ENCODE peak calls at places on chromosomes 12 and 14, in eight cellular contexts. E is endodermal cell, K is mucosa of descending colon, U is upper lobe of left lung, J is stomach, Z is choroid plexus epithelial cell, Q is vagina, B is thyroid gland. A is an unnamed sample.

GRCh38 chr12:24600559-24600958 is 348.3 kb downstream of the BCAT1 start:
- DNase-seq in E (no peak), K (no peak), U (no peak), J (no peak), Z (no peak), Q (no peak), B (no peak), A (peak)

GRCh38 chr12:87529386-87529785 is 499.8 kb downstream of the C12orf50 start:
- DNase-seq in E (no peak), K (no peak), U (no peak), J (no peak), Z (no peak), Q (no peak), B (no peak), A (no peak)

GRCh38 chr12:57726884-57727757 is 11.4 kb downstream of the AGAP2 start:
- DNase-seq in E (peak), K (peak), U (no peak), J (peak), Z (peak), Q (peak), B (peak), A (peak)

GRCh38 chr12:27179399-27180214 is 64.5 kb upstream of the STK38L start:
- DNase-seq in E (no peak), K (no peak), U (peak), J (no peak), Z (peak), Q (no peak), B (no peak), A (peak)

GRCh38 chr12:33634544-33634943 is 194.9 kb upstream of the SYT10 start:
- DNase-seq in E (no peak), K (no peak), U (no peak), J (no peak), Z (no peak), Q (no peak), B (no peak), A (no peak)

GRCh38 chr14:31877333-31877798 is 199.7 kb upstream of the ARHGAP5 start:
- DNase-seq in E (no peak), K (no peak), U (no peak), J (no peak), Z (peak), Q (no peak), B (no peak), A (peak)

GRCh38 chr14:52923902-52924575 is 26.8 kb downstream of the FERMT2 start:
- DNase-seq in E (peak), K (no peak), U (no peak), J (no peak), Z (no peak), Q (no peak), B (no peak), A (no peak)

GRCh38 chr12:4118017-4118510 is 155.5 kb upstream of the CCND2 start:
- DNase-seq in E (no peak), K (peak), U (peak), J (no peak), Z (peak), Q (peak), B (peak), A (peak)

DNA sequence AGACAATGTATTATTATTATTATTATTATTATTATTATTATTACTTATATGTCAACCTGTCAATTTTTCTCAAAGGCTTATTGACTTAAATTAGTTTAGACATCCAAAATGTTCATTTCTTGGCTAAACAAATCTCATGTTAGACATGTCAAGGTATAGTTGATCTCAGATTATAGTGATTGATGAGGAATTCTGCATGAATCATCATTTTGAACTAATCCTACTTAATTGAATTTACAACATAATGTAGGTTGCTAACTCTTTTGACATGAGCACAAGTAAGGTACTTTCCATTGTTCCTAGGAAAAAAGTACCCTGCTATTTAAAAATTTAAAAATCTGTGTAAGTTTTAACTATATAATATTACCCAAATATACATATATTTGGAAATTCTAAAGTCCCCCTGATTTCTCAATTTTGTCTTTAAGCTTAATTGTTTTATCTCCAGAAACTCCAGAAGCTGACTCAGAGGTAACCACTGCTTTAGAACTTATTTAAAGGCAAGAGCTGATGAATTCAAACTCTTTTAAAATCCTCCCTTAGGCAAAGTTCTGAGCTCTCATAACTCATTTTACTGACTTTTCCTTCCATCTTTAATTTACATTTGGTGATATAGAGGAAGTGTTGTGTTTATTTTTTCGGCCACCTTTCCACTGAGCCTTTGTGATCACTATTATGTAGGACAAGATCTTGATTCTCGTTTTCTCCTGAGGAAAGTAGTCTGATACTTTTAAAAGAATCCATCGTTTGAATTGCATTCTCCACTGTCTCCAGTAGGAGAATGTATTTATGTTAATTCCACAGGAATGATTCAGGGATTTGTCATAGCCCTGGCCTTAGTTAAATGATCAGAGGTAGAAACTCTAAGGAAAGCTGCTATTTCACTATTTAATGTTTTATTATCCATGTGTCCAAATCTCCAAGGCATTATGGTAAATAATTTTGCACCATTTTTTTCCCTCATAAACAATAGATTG is 1304.5 kb downstream of the AACS start:
- DNase-seq in E (no peak), K (no peak), U (no peak), J (no peak), Z (peak), Q (no peak), B (no peak), A (peak)
- TF ChIP-seq CTCF in E (peak), K (no peak), U (no peak), J (no peak), Z (no peak), Q (no peak), B (no peak), A (peak)

GRCh38 chr14:103336191-103336590 is 2.2 kb downstream of the EIF5 start:
- DNase-seq in E (no peak), K (no peak), U (no peak), J (no peak), Z (no peak), Q (no peak), B (no peak), A (no peak)
- H3K4me3 ChIP-seq in E (peak), K (no peak), U (no peak), J (peak), Z (peak), Q (peak), B (no peak), A (no peak)

DNA sequence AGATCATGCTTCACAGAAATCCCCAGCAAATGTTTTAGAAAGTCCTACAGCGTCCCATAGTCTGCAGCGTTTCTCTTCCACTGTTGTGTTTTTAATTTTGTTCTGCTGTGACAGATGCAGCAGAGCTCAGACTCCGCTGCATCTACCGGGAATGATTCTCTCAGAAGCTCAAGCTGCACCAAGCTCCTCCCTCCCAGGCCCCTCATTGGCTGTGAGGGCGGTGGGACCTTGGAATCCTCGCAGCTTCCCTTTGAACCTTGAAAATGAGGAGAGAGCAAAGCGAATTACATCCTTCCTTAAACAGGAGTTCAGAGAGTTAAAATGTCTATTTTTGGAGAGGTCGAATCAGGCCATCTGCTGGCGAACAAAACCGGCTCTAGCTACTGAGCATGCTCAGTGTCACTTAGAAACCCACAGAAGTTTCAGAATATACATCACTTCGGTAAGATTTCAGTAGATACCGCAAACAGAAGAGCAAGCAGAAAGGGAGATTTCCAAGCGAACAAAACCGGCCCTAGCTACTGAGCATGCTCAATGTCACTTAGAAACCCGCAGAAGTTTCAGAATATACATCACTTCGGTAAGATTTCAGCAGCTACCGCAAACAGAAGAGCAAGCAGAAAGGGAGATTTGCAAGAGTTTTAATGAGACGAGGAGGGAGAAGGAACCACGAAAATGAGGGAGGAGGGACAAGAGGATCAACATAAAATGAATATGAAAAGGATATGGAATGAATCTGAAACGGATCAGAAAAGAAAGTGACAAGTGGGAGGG is at the start of gene ABCD2:
- DNase-seq in E (peak), K (peak), U (peak), J (peak), Z (peak), Q (peak), B (peak), A (peak)
- TF ChIP-seq CTCF in E (no peak), K (no peak), U (no peak), J (no peak), Z (no peak), Q (no peak), B (peak), A (peak)

GRCh38 chr14:53946071-53946403 is 10.6 kb downstream of the BMP4 start:
- DNase-seq in E (no peak), K (no peak), U (no peak), J (no peak), Z (no peak), Q (no peak), B (no peak), A (no peak)
- H3K4me3 ChIP-seq in E (peak), K (no peak), U (peak), J (no peak), Z (no peak), Q (no peak), B (no peak), A (no peak)

DNA sequence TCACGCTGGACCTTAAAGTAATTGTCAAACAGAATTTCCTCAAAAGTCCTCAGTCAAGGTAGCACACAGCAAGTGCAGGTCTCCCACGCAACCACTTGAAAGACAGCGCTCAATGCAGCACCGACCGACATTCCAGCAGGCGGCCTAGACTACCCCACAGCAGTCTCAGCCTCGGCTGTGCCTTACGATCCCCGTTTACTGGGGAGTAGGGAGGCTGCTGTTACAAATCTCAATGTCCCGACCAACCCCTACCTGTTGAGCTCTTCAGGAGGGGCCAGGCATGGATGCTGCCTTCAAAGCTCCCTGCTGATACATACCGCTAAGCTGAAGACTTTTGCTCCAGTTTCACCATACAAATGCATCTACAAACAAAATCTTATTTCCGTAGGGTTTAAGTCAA is 21.8 kb downstream of the VPS37B start:
- DNase-seq in E (peak), K (no peak), U (no peak), J (peak), Z (no peak), Q (no peak), B (peak), A (no peak)
- TF ChIP-seq CTCF in E (peak), K (no peak), U (no peak), J (no peak), Z (no peak), Q (no peak), B (no peak), A (no peak)

GRCh38 chr12:105332925-105333324 is 2.4 kb downstream of the C12orf75 start:
- DNase-seq in E (no peak), K (no peak), U (no peak), J (no peak), Z (no peak), Q (no peak), B (no peak), A (no peak)
- H3K4me3 ChIP-seq in E (no peak), K (no peak), U (no peak), J (no peak), Z (no peak), Q (peak), B (no peak), A (peak)

GRCh38 chr12:118548887-118549286 is 172.5 kb downstream of the SUDS3 start:
- DNase-seq in E (no peak), K (no peak), U (no peak), J (no peak), Z (no peak), Q (no peak), B (no peak), A (no peak)
- TF ChIP-seq CTCF in E (no peak), K (no peak), U (no peak), J (no peak), Z (no peak), Q (no peak), B (no peak), A (no peak)

GRCh38 chr12:42735869-42736361 is 146.4 kb upstream of the PRICKLE1 start:
- DNase-seq in E (no peak), K (no peak), U (no peak), J (no peak), Z (no peak), Q (no peak), B (no peak), A (no peak)
- H3K4me3 ChIP-seq in E (no peak), K (no peak), U (no peak), J (no peak), Z (no peak), Q (no peak), B (no peak), A (no peak)

GRCh38 chr12:130462558-130462924 is 124.9 kb downstream of the PIWIL1 start:
- DNase-seq in E (no peak), K (no peak), U (no peak), J (no peak), Z (no peak), Q (no peak), B (no peak), A (no peak)

GRCh38 chr12:130461868-130462557 is 124.3 kb downstream of the PIWIL1 start:
- DNase-seq in E (peak), K (no peak), U (no peak), J (no peak), Z (no peak), Q (no peak), B (no peak), A (no peak)

GRCh38 chr12:130459916-130460315 is 122.2 kb downstream of the PIWIL1 start:
- DNase-seq in E (peak), K (no peak), U (no peak), J (no peak), Z (no peak), Q (no peak), B (no peak), A (no peak)

GRCh38 chr12:130463259-130463658 is 125.6 kb downstream of the PIWIL1 start:
- DNase-seq in E (no peak), K (no peak), U (no peak), J (no peak), Z (no peak), Q (no peak), B (no peak), A (no peak)

GRCh38 chr12:130460611-130461478 is 123.2 kb downstream of the PIWIL1 start:
- DNase-seq in E (no peak), K (no peak), U (no peak), J (no peak), Z (no peak), Q (no peak), B (no peak), A (no peak)
- TF ChIP-seq CTCF in E (no peak), K (no peak), U (no peak), J (no peak), Z (no peak), Q (no peak), B (no peak), A (no peak)

DNA sequence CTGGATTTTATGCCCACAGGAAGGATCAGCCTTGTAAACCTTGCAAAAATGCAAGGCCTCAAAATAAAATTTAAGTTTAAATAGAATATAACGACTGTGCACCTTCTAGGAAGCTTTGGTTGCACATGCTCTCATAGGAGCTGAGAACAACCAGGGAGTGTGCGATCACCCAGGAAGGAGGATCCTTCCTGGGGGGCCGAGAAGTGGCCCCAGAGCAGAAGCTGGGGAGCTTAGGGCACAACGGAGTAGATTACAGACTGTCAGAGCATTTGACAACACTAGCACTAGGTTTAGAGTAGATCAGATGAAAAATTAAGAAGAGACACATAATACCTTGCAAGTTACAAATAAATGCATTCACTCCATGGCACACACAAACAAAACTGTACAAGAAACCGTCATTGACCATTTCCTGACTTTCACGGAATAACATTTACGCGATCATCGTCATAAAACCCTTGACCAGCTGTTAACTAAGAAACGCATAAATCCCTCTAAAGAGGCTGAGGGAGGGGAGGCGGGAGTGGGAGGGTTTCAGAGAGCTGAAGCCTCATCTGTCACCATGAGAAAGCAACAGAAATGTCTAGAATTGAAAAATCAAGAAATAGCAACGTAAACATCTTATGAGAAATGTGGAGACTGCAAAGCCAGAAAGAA is 13.0 kb upstream of the CCDC85C start:
- DNase-seq in E (no peak), K (no peak), U (no peak), J (no peak), Z (no peak), Q (no peak), B (no peak), A (no peak)
- H3K4me3 ChIP-seq in E (no peak), K (no peak), U (no peak), J (no peak), Z (no peak), Q (no peak), B (no peak), A (no peak)